ENCODE peak calls at places on chromosome 1, in ten cellular contexts. D is uterus, Z is BE2C, W is AG09309, P is kidney, L is GM06990, N is astrocyte of the spinal cord, C is spleen, Q is ovary, I is thoracic aorta. G is an unnamed sample.

GRCh38 chr1:4090556-4090955 is 190.5 kb upstream of the C1orf174 start:
- DNase-seq in Q (no peak), L (no peak), C (peak), D (no peak), P (no peak), Z (no peak), W (no peak), N (no peak), I (no peak), G (no peak)

GRCh38 chr1:150696590-150696989 is 364 bp downstream of the GOLPH3L start:
- DNase-seq in D (no peak), L (no peak), P (no peak), W (no peak), C (no peak), Z (no peak), I (no peak), Q (no peak), N (no peak), G (no peak)

GRCh38 chr1:177495878-177496277 is 325.1 kb downstream of the BRINP2 start:
- DNase-seq in Q (no peak), N (no peak), L (no peak), D (no peak), Z (no peak), W (no peak), I (no peak), C (no peak), P (no peak), G (no peak)

GRCh38 chr1:17297991-17298390 is 10.0 kb upstream of the PADI4 start:
- DNase-seq in L (no peak), P (no peak), I (no peak), Z (no peak), C (peak), N (no peak), D (no peak), Q (no peak), W (no peak), G (no peak)

GRCh38 chr1:73326663-73327062 is 871.3 kb downstream of the LRRIQ3 start:
- DNase-seq in W (no peak), C (no peak), N (no peak), Z (no peak), P (no peak), Q (no peak), L (no peak), D (no peak), I (no peak), G (no peak)

GRCh38 chr1:3275471-3276340 is 178.8 kb upstream of the ARHGEF16 start:
- DNase-seq in C (no peak), Q (no peak), I (peak), P (no peak), Z (no peak), W (peak), N (peak), D (no peak), L (no peak), G (no peak)

GRCh38 chr1:20185834-20186782 is at the start of the genes PLA2G2C and UBXN10:
- DNase-seq in W (no peak), C (peak), Z (peak), L (peak), D (peak), P (peak), N (no peak), Q (peak), I (no peak), G (no peak)

GRCh38 chr1:153542956-153543737 is 2.4 kb upstream of the S100A5 start:
- DNase-seq in I (no peak), N (no peak), C (peak), Q (no peak), D (no peak), W (no peak), L (no peak), Z (no peak), P (no peak), G (no peak)

GRCh38 chr1:230808268-230808872 is 60.0 kb downstream of the C1orf198 start:
- DNase-seq in I (no peak), D (no peak), N (no peak), Z (no peak), L (no peak), W (peak), P (no peak), C (no peak), Q (no peak), G (no peak)

GRCh38 chr1:169487561-169487960 is 1.8 kb upstream of the SLC19A2 start:
- DNase-seq in P (no peak), Q (no peak), L (no peak), D (no peak), Z (no peak), C (no peak), W (no peak), I (no peak), N (no peak), G (no peak)

DNA sequence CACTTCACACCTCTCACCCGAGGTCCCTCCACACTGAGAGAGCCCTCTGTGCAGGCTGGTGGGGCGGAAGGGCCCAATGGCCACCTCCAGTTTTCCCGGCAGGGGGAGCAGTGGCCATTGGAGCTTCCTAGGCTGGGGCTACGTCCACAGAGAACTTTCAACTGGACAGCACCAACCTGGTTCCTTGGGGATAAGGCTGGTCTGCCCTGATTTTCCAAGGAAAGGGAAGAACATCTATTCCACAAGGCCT is 20.3 kb upstream of the LAPTM5 start:
- DNase-seq in I (no peak), L (no peak), P (no peak), W (no peak), C (no peak), Q (no peak), N (no peak), D (no peak), Z (no peak), G (no peak)
- TF ChIP-seq CTCF in I (no peak), L (no peak), P (no peak), W (peak), C (no peak), Q (no peak), N (peak), D (no peak), Z (no peak), G (no peak)

DNA sequence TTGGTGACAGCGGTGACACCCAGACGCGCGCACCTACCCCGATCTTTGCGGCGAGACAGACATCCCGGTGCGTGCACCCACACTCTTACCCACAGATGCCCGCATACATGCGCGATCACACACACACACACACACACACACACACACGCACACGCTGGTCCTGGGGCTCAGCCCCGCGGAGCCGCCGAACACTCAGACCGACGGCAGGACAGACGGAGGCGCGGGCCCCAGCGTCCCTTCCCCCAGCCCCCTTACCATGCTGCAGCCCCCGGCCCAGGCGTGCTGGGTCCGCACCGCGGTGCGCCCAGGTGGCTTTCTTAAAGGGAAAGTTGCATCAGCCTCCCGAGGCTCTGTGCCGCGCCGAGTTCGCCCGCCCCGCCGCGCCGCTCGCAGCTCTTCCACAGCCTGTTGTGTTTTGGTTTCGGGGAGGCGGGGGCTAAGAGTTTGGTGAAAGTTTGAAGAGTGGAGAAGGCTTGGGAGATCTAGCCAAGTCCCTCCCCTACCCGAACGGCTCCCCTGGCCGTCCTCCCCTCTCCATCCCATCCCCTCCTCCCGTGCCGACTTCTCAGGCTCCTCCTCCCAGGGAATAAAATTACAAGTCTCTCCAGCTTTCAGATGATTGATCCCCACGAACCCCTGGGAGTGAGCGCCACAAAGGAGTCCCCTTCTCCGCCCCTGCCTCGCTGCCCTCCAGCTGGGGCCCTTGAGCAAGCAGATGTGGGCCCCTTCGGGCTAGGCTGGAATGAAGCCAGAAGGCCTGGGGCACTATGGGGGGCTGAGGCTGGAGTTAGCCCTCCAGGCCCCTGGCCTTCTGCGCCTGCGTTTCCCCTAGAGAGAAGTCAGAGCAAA is at the start of gene SLC6A9:
- DNase-seq in P (peak), Z (peak), N (peak), Q (peak), I (peak), D (peak), L (peak), C (peak), W (no peak), G (no peak)
- H3K4me3 ChIP-seq in P (peak), Z (peak), N (peak), Q (peak), I (peak), D (peak), L (peak), C (peak), W (peak), G (peak)

GRCh38 chr1:155657463-155657862 is 31.1 kb downstream of the YY1AP1 start:
- DNase-seq in P (no peak), Q (no peak), C (no peak), W (no peak), L (no peak), D (no peak), Z (no peak), I (no peak), N (no peak), G (no peak)
- TF ChIP-seq CTCF in P (no peak), Q (no peak), C (no peak), W (no peak), L (no peak), D (no peak), Z (no peak), I (no peak), N (no peak), G (no peak)

DNA sequence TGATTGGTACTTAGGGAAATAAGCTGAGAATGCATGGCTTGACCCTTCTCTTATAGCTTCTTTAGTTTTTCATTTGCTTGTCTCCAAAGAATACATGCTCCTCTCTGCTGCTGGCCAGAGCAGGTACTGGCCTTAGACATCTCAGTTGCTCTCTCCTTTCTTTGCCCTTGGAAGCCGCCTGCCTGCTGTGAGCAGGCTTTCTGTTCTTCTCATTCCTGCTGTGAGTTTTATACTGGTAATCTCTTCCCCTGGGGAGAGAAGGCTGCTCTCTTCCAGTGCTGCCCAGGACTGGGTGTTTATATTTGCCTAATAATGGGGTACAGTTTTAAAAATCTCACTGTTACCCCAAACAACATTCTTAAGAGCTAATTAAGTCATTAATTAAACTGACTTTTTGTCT is 323.5 kb upstream of the LRRC7 start:
- DNase-seq in Q (no peak), Z (no peak), I (no peak), C (no peak), N (no peak), D (no peak), W (no peak), L (no peak), P (no peak), G (no peak)
- H3K4me3 ChIP-seq in Q (no peak), Z (no peak), I (no peak), C (no peak), N (no peak), D (no peak), W (no peak), L (no peak), P (no peak), G (no peak)

DNA sequence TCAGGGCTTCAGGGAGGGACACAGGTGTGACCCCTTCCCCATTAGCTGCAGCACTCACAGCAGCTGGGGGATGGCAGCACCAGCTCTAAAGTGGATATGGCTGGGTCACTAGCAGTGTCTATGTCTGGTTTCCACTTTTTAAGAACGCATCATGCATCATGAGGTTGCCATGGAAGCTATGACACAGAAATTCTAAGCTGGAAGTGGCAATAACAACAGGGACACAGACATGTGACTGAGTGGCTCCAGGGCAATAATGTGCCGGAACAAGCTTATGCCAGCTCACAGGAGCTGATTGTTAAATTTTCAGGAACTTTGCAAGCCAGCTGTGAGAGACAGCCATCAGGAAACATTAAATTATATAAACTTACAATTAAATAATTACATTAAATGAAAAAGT is 51.2 kb upstream of the NFASC start:
- DNase-seq in W (no peak), P (no peak), Q (no peak), C (no peak), Z (peak), N (no peak), L (no peak), D (no peak), I (no peak), G (no peak)
- TF ChIP-seq CTCF in W (no peak), P (no peak), Q (no peak), C (no peak), Z (peak), N (no peak), L (no peak), D (no peak), I (no peak), G (no peak)

GRCh38 chr1:8061210-8061609 is 35.1 kb upstream of the ERRFI1 start:
- DNase-seq in D (peak), W (peak), Q (peak), N (peak), Z (no peak), C (no peak), L (no peak), I (no peak), P (no peak), G (no peak)
- H3K4me3 ChIP-seq in D (no peak), W (no peak), Q (no peak), N (no peak), Z (no peak), C (no peak), L (no peak), I (peak), P (no peak), G (no peak)

DNA sequence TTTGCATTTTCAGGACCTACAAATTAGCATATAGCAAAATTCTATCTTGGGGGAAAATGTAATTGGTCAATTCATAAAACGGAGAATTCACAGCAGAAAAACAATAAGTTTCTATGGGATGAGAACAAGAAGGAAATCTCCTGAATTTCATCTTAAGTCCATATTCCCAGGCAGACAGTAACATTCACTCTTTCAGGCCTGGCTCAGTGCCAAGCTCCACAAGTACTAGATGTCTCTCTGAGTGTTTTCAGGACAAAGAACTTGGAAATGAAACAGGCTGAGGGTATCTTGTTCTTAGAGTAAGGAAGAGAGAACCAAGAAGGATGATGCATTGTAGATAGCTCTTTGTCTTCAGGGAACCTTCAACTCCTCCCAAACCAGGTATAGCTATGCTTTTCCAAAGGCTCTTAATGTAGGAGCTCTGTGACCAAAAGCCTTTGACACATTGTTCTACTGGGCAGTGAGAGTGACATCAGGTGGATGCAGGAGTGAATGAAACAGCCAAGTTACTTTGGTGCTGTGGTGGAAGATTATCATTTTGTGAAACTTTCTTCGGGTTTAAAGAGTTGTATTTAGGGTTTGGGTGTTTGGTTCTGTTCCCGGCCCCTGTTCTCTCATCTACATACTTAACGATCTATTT is 298.3 kb downstream of the GPATCH2 start:
- DNase-seq in Z (peak), W (no peak), C (no peak), I (no peak), D (no peak), L (no peak), Q (peak), P (no peak), N (no peak), G (no peak)
- TF ChIP-seq CTCF in Z (no peak), W (no peak), C (no peak), I (no peak), D (no peak), L (no peak), Q (no peak), P (no peak), N (no peak), G (no peak)

GRCh38 chr1:22018583-22019559 is 17.4 kb downstream of the CELA3A start:
- DNase-seq in N (peak), I (no peak), D (no peak), Z (peak), L (no peak), W (peak), C (peak), P (peak), Q (no peak), G (peak)
- H3K4me3 ChIP-seq in N (no peak), I (no peak), D (no peak), Z (no peak), L (no peak), W (no peak), C (no peak), P (no peak), Q (no peak), G (no peak)

DNA sequence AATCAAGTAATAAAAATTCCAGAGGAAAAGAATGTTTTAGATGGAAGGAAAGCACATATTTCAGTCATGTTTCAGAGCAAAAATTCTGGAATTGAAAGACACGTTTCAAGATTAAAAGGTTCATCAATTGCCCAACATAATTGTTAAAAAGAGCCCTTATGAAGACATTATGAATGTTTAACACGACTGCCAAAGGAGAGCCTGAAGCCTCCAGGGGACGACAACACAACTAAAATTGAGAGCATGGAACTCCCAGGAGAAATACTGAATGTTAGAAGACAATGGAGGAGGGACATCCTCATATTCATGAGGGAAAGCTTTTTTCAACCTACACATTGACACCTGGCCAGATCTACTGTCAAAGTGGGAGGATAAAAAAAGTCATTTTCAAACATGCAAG is 16.0 kb downstream of the OR2T11 start:
- DNase-seq in W (peak), D (no peak), Q (peak), C (no peak), N (no peak), L (no peak), Z (peak), I (no peak), P (no peak), G (no peak)
- TF ChIP-seq CTCF in W (peak), D (peak), Q (no peak), C (peak), N (peak), L (peak), Z (peak), I (no peak), P (peak), G (peak)

DNA sequence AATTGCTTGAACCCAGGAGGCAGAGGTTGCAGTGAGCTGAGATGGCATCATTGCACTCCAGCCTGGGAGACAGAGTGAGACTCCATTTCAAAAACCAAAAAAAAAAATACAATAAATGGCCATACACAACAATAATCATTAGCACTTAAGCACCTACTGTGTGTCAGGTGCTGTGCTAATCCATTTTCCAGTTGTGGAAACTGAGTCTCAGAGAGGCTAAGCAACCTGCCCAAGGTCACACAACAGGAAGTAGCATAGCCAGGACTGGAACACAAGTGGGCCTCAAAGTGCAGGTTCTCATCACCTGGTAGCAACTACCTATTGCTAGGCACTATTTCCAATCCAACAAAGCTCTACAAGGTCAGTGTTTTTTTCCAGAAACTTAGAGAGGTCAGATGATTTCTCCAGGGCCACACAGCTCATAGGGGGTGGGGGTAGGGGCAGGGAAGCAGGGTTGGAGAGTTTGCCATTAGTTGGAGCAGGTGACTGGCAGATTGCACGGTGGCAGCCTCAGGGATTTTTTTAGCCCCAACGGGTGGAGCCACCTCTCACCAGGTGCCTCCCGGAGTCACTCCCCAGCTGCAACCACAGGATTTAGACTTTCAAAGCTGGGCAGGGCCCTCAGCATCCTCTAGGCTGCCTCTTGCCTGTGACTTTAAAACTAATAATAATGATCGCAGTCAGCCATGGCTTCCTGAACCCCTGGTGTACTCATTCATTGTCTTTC is 52.5 kb upstream of the ID3 start:
- DNase-seq in W (no peak), P (no peak), C (no peak), D (no peak), Q (no peak), L (peak), N (no peak), Z (no peak), I (no peak), G (no peak)
- H3K4me3 ChIP-seq in W (no peak), P (no peak), C (no peak), D (no peak), Q (no peak), L (no peak), N (no peak), Z (no peak), I (no peak), G (no peak)

G was measured in GM12864.